ENCODE peak calls at places on chromosomes 11 and 22, in five cellular contexts. One of them, this sample, is unnamed. For H3K9me3, the result is how much of the 10 kb centered on the place peaks cover.

GRCh38 chr22:32754413-32755041 is 47.0 kb upstream of the TIMP3 start:
- DNase-seq in adipocyte: peak
- DNase-seq in HCT116: no peak
- DNase-seq in mucosa of descending colon: no peak
- DNase-seq in CD4-positive, alpha-beta memory T cell: no peak
- DNase-seq in this sample: no peak

GRCh38 chr22:29773233-29773632 is 6.1 kb downstream of the UQCR10 start:
- DNase-seq in CD4-positive, alpha-beta memory T cell: no peak
- DNase-seq in HCT116: peak
- DNase-seq in adipocyte: peak
- DNase-seq in mucosa of descending colon: no peak
- DNase-seq in this sample: no peak

GRCh38 chr11:121226415-121227263 is 65.9 kb upstream of the SC5D start:
- DNase-seq in mucosa of descending colon: no peak
- DNase-seq in adipocyte: no peak
- DNase-seq in CD4-positive, alpha-beta memory T cell: no peak
- DNase-seq in HCT116: peak
- DNase-seq in this sample: no peak

GRCh38 chr11:77040401-77040777 is 6.2 kb downstream of the B3GNT6 start:
- DNase-seq in HCT116: no peak
- DNase-seq in adipocyte: no peak
- DNase-seq in mucosa of descending colon: no peak
- DNase-seq in CD4-positive, alpha-beta memory T cell: no peak
- DNase-seq in this sample: no peak

GRCh38 chr11:73227571-73228211 is 9.6 kb downstream of the P2RY2 start:
- DNase-seq in HCT116: peak
- DNase-seq in CD4-positive, alpha-beta memory T cell: no peak
- DNase-seq in adipocyte: no peak
- DNase-seq in mucosa of descending colon: peak
- DNase-seq in this sample: no peak

GRCh38 chr11:15539645-15540044 is 424.9 kb downstream of the INSC start:
- DNase-seq in CD4-positive, alpha-beta memory T cell: no peak
- DNase-seq in adipocyte: no peak
- DNase-seq in HCT116: no peak
- DNase-seq in mucosa of descending colon: no peak
- DNase-seq in this sample: no peak

GRCh38 chr11:18836415-18836814 is 44.8 kb upstream of the PTPN5 start:
- DNase-seq in HCT116: no peak
- DNase-seq in mucosa of descending colon: no peak
- DNase-seq in CD4-positive, alpha-beta memory T cell: no peak
- DNase-seq in adipocyte: peak
- DNase-seq in this sample: no peak

GRCh38 chr11:34825670-34826383 is 90.4 kb downstream of the APIP start:
- DNase-seq in mucosa of descending colon: peak
- DNase-seq in CD4-positive, alpha-beta memory T cell: no peak
- DNase-seq in adipocyte: no peak
- DNase-seq in HCT116: peak
- DNase-seq in this sample: no peak

GRCh38 chr11:102323542-102324261 is 6.4 kb downstream of the BIRC3 start:
- DNase-seq in adipocyte: peak
- DNase-seq in HCT116: no peak
- DNase-seq in CD4-positive, alpha-beta memory T cell: no peak
- DNase-seq in mucosa of descending colon: no peak
- DNase-seq in this sample: no peak

DNA sequence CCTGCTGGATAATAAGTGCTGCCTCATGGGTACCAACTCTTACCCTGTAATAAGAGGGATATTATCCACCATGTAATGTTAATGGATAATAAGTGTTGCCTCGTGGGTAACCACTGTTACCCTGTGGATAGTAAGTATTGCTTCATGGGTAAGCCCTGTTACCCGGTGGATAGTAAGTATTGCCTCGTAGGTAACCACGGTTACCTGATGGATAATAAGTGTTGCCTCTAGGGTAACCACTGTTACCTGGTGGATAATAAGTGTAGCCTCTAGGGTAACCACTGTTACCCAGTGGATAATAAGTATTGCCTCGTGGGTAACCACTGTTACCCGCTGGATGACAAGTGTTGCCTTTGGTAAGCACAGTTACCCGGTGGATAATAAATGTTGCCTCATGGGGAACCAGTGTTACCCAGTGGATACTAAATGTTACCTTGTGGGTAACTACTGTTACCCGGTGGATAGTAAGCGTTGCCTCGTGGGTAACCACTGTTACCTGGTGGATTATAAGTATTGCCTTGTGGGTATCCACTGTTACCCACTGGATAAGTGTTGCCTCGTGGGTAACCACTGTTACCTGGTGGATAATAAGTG is 18.6 kb upstream of the NXPE4 start:
- DNase-seq in mucosa of descending colon: no peak
- DNase-seq in adipocyte: no peak
- DNase-seq in CD4-positive, alpha-beta memory T cell: no peak
- DNase-seq in HCT116: no peak
- DNase-seq in this sample: no peak
- H3K9me3 ChIP-seq in mucosa of descending colon: under half
- H3K9me3 ChIP-seq in adipocyte: under half
- H3K9me3 ChIP-seq in CD4-positive, alpha-beta memory T cell: under half
- H3K9me3 ChIP-seq in HCT116: under half
- H3K9me3 ChIP-seq in this sample: under half

GRCh38 chr22:48589901-48590300 is 1237.8 kb downstream of the BRD1 start:
- DNase-seq in adipocyte: no peak
- DNase-seq in mucosa of descending colon: peak
- DNase-seq in HCT116: no peak
- DNase-seq in CD4-positive, alpha-beta memory T cell: no peak
- DNase-seq in this sample: no peak

GRCh38 chr22:48586799-48587185 is 1240.9 kb downstream of the BRD1 start:
- DNase-seq in mucosa of descending colon: peak
- DNase-seq in CD4-positive, alpha-beta memory T cell: no peak
- DNase-seq in adipocyte: no peak
- DNase-seq in HCT116: no peak
- DNase-seq in this sample: no peak

GRCh38 chr22:48587236-48587865 is 1240.3 kb downstream of the BRD1 start:
- DNase-seq in mucosa of descending colon: peak
- DNase-seq in HCT116: no peak
- DNase-seq in CD4-positive, alpha-beta memory T cell: no peak
- DNase-seq in adipocyte: no peak
- DNase-seq in this sample: no peak

GRCh38 chr22:48588881-48589450 is 1238.7 kb downstream of the BRD1 start:
- DNase-seq in adipocyte: no peak
- DNase-seq in HCT116: no peak
- DNase-seq in mucosa of descending colon: peak
- DNase-seq in CD4-positive, alpha-beta memory T cell: no peak
- DNase-seq in this sample: no peak

GRCh38 chr22:48588151-48588880 is 1239.4 kb downstream of the BRD1 start:
- DNase-seq in CD4-positive, alpha-beta memory T cell: no peak
- DNase-seq in adipocyte: no peak
- DNase-seq in HCT116: no peak
- DNase-seq in mucosa of descending colon: peak
- DNase-seq in this sample: no peak
- H3K9me3 ChIP-seq in CD4-positive, alpha-beta memory T cell: under half
- H3K9me3 ChIP-seq in adipocyte: under half
- H3K9me3 ChIP-seq in HCT116: under half
- H3K9me3 ChIP-seq in mucosa of descending colon: under half
- H3K9me3 ChIP-seq in this sample: under half

DNA sequence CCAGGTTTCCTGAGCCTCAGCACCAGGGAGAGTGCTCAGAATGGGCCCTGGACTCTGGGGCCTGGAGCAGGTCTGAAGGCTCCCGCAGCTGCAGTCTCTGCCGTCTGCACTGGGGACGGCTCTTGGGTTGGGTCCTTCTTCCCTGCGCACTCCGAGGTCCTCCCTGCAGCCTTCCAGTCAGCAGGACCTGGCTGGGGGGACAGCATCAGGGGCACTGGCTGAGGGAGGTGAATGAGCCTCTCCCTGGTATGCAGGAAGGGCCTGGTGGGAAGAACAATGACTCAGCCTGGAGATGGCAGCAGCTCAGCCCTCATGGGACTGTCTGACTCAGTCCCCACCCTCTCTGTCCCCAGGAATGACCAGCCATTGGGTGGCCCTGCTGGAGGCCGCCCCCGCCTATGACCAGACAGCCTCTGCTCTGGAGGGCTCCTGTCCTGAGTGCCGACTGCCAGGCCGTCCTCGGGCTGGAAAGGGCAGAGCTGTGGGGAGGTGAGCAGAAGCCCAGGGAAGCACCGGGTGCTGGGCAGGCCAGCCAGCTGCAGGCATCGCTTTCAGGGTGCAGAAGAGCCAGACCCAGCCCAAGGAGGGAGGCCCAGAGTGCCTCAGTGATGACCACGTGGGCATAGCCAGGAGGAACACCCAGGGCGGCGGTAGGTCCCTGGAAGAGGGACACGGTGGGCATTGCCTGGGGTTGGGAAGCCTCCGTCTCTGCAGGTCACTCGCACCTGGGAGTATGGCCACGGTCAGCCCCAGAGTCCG is 455.0 kb downstream of the BRD1 start:
- DNase-seq in CD4-positive, alpha-beta memory T cell: no peak
- DNase-seq in mucosa of descending colon: no peak
- DNase-seq in HCT116: peak
- DNase-seq in adipocyte: peak
- DNase-seq in this sample: no peak
- H3K9me3 ChIP-seq in CD4-positive, alpha-beta memory T cell: under half
- H3K9me3 ChIP-seq in mucosa of descending colon: under half
- H3K9me3 ChIP-seq in HCT116: under half
- H3K9me3 ChIP-seq in adipocyte: under half
- H3K9me3 ChIP-seq in this sample: under half

GRCh38 chr22:38841211-38841610 is 2.6 kb downstream of the NPTXR start:
- DNase-seq in mucosa of descending colon: no peak
- DNase-seq in CD4-positive, alpha-beta memory T cell: no peak
- DNase-seq in HCT116: no peak
- DNase-seq in adipocyte: no peak
- DNase-seq in this sample: no peak

GRCh38 chr22:38841635-38842034 is 2.2 kb downstream of the NPTXR start:
- DNase-seq in adipocyte: no peak
- DNase-seq in HCT116: no peak
- DNase-seq in mucosa of descending colon: no peak
- DNase-seq in CD4-positive, alpha-beta memory T cell: no peak
- DNase-seq in this sample: no peak

GRCh38 chr22:38843716-38844660 is at the start of gene NPTXR:
- DNase-seq in CD4-positive, alpha-beta memory T cell: peak
- DNase-seq in adipocyte: peak
- DNase-seq in mucosa of descending colon: no peak
- DNase-seq in HCT116: no peak
- DNase-seq in this sample: peak

GRCh38 chr22:38843201-38843715 is 570 bp downstream of the NPTXR start:
- DNase-seq in adipocyte: peak
- DNase-seq in HCT116: no peak
- DNase-seq in CD4-positive, alpha-beta memory T cell: peak
- DNase-seq in mucosa of descending colon: no peak
- DNase-seq in this sample: peak

DNA sequence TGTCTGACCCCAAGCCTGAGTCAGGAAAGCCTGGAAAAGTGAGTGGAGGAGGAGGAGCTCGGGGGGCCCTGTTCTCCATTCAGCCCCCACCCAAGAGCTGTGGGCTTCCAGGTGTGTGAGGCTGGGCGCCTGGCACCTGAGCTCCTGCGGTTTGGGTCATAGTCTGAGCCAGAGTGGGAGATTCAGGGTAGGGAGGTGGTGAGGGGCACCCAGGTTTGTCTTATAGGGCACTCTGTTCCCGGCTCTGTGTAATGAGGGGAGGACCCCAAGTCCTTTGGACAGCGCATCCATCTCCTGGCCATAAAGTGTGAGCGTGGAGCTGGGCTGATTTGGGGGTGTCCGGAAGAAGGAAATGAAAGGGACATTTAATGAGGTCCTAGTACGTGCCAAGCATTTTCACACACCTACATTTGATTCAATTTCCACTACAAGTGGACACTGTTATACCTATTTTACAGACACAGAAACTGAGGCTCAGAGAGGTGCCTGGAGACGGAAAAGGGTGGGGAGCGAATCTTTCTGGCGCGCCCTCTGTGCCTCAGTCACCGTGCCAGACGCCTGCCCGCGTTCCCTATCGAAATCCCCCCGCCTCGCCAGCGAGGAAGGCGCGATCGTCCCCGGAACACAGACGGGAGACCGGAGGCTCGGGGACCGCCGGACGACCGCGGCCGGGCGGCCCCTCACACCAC is 1.2 kb downstream of the NPTXR start:
- DNase-seq in mucosa of descending colon: no peak
- DNase-seq in HCT116: no peak
- DNase-seq in CD4-positive, alpha-beta memory T cell: no peak
- DNase-seq in adipocyte: no peak
- DNase-seq in this sample: no peak
- H3K9me3 ChIP-seq in mucosa of descending colon: under half
- H3K9me3 ChIP-seq in HCT116: under half
- H3K9me3 ChIP-seq in CD4-positive, alpha-beta memory T cell: under half
- H3K9me3 ChIP-seq in adipocyte: under half
- H3K9me3 ChIP-seq in this sample: under half

GRCh38 chr11:42171046-42171445 is 711.6 kb upstream of the LRRC4C start:
- DNase-seq in HCT116: no peak
- DNase-seq in CD4-positive, alpha-beta memory T cell: no peak
- DNase-seq in adipocyte: no peak
- DNase-seq in mucosa of descending colon: no peak
- DNase-seq in this sample: no peak
- H3K9me3 ChIP-seq in HCT116: under half
- H3K9me3 ChIP-seq in CD4-positive, alpha-beta memory T cell: under half
- H3K9me3 ChIP-seq in adipocyte: under half
- H3K9me3 ChIP-seq in mucosa of descending colon: under half
- H3K9me3 ChIP-seq in this sample: under half

GRCh38 chr11:54946429-54946828 is 239.8 kb downstream of the OR4A5 start:
- DNase-seq in HCT116: no peak
- DNase-seq in adipocyte: no peak
- DNase-seq in mucosa of descending colon: no peak
- DNase-seq in CD4-positive, alpha-beta memory T cell: no peak
- DNase-seq in this sample: no peak

DNA sequence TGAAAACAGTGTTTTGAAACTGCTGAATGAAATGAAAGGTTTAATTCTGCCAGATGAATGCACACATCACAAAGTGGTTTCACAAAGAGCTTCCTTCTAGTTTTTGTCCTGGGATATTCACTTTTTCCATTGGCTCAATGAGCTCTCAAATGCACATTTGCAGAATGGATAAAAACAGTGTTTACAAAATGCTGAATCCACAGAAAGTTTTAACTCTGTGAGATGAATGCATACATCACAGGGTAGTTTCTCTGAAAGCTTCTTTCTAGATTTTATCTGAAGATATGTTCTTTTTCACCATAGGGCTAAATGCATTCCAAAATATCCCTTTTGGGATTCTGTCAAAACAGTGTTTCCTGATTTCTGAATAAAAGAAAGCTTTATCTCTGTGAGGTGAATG is 237.6 kb downstream of the OR4A5 start:
- DNase-seq in mucosa of descending colon: no peak
- DNase-seq in HCT116: no peak
- DNase-seq in adipocyte: no peak
- DNase-seq in CD4-positive, alpha-beta memory T cell: no peak
- DNase-seq in this sample: no peak
- H3K9me3 ChIP-seq in mucosa of descending colon: half or more
- H3K9me3 ChIP-seq in HCT116: under half
- H3K9me3 ChIP-seq in adipocyte: half or more
- H3K9me3 ChIP-seq in CD4-positive, alpha-beta memory T cell: under half
- H3K9me3 ChIP-seq in this sample: under half